ENCODE peak calls at places on chromosome 9, in four cellular contexts. W, B, N and X are unnamed samples.

GRCh38 chr9:91949946-91950664 is at the start of gene ROR2:
- DNase-seq in W (peak), B (peak), N (peak), X (peak)

GRCh38 chr9:16069671-16070586 is 517.1 kb downstream of the CCDC171 start:
- DNase-seq in W (no peak), B (no peak), N (no peak), X (no peak)

GRCh38 chr9:78235296-78235770 is 542 bp upstream of the CEP78 start:
- DNase-seq in W (peak), B (no peak), N (no peak), X (no peak)

GRCh38 chr9:13787234-13787833 is 507.8 kb upstream of the MPDZ start:
- DNase-seq in W (no peak), B (no peak), N (no peak), X (no peak)

GRCh38 chr9:118882674-118883073 is 486.6 kb downstream of the BRINP1 start:
- DNase-seq in W (no peak), B (no peak), N (no peak), X (no peak)

GRCh38 chr9:124462739-124463138 is 12.5 kb downstream of the ADGRD2 start:
- DNase-seq in W (no peak), B (no peak), N (no peak), X (no peak)

GRCh38 chr9:69809304-69809863 is 11.2 kb upstream of the CFAP95 start:
- DNase-seq in W (no peak), B (no peak), N (no peak), X (no peak)

GRCh38 chr9:134556531-134557068 is 85.0 kb upstream of the COL5A1 start:
- DNase-seq in W (no peak), B (no peak), N (peak), X (no peak)

GRCh38 chr9:131179561-131180219 is 54.3 kb downstream of the NUP214 start:
- DNase-seq in W (no peak), B (no peak), N (no peak), X (no peak)

GRCh38 chr9:107044872-107045271 is 181.9 kb downstream of the ZNF462 start:
- DNase-seq in W (no peak), B (peak), N (no peak), X (no peak)

GRCh38 chr9:33346564-33346963 is 55.8 kb downstream of the AQP7 start:
- DNase-seq in W (no peak), B (no peak), N (no peak), X (no peak)

GRCh38 chr9:130846487-130847305 is 11.6 kb downstream of the ABL1 start:
- DNase-seq in W (peak), B (no peak), N (peak), X (peak)

GRCh38 chr9:133709716-133710571 is 28.2 kb downstream of the SARDH start:
- DNase-seq in W (no peak), B (no peak), N (peak), X (no peak)

GRCh38 chr9:83130541-83130940 is 67.6 kb upstream of the RASEF start:
- DNase-seq in W (peak), B (no peak), N (no peak), X (no peak)

GRCh38 chr9:119675951-119676350 is 306.7 kb upstream of the BRINP1 start:
- DNase-seq in W (no peak), B (no peak), N (no peak), X (no peak)

GRCh38 chr9:105007143-105007542 is 79.2 kb upstream of the ABCA1 start:
- DNase-seq in W (peak), B (peak), N (no peak), X (no peak)

GRCh38 chr9:35518212-35518917 is 28.5 kb downstream of the RUSC2 start:
- DNase-seq in W (peak), B (no peak), N (no peak), X (peak)

GRCh38 chr9:115263731-115264130 is 145.8 kb upstream of the TNC start:
- DNase-seq in W (no peak), B (no peak), N (no peak), X (no peak)

GRCh38 chr9:21326526-21327139 is 8.6 kb downstream of the KLHL9 start:
- DNase-seq in W (peak), B (no peak), N (no peak), X (no peak)

GRCh38 chr9:79695531-79696218 is 123.9 kb downstream of the TLE4 start:
- DNase-seq in W (no peak), B (peak), N (no peak), X (no peak)

DNA sequence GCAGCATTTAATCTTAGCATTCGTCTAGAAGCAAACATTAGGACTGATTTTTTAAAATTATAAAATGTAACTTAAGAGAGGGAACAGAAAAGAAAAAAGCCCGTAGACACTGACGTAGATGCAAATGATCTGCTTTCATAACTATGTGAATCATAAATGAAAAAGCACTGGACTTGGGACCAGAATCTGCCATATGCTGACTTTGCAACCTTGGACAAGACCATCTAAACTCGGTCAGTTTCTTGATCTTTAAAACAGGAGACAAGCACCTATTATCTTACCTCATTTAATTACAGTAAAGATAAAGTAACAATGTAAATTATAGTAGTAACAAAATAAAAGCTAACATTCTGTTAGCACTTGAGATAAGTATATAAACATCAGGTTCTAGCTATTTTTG is 20.0 kb downstream of the FBXW2 start:
- DNase-seq in W (no peak), B (no peak), N (no peak), X (no peak)
- TF ChIP-seq CTCF in W (no peak), B (no peak), N (no peak), X (no peak)

GRCh38 chr9:95480346-95480745 is 36.4 kb downstream of the PTCH1 start:
- DNase-seq in W (no peak), B (no peak), N (no peak), X (no peak)

GRCh38 chr9:95483431-95483830 is 33.3 kb downstream of the PTCH1 start:
- DNase-seq in W (no peak), B (no peak), N (no peak), X (no peak)

GRCh38 chr9:95484225-95484624 is 32.5 kb downstream of the PTCH1 start:
- DNase-seq in W (no peak), B (no peak), N (no peak), X (no peak)

GRCh38 chr9:95477885-95478790 is 38.6 kb downstream of the PTCH1 start:
- DNase-seq in W (no peak), B (no peak), N (no peak), X (no peak)

DNA sequence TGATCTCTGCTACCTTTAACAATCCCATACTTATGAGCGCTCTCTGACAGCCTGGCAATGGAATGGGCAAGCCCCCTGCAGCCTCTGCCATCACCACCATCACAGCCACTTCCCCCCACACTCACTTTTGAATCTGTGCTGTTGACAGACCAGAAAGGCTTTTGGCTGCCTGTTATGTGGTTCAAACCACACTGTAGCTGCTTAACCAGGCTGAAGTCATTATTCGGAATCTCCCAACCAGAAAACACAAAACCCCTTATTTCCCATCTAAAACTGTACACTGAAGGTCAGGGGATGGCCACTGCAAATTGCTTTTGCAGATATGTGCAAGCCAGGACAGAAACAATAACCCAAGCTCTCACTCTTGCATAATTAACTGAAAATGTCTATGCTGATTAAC is 35.8 kb downstream of the PTCH1 start:
- DNase-seq in W (no peak), B (no peak), N (no peak), X (no peak)
- TF ChIP-seq EP300 in W (no peak), B (no peak), N (no peak), X (no peak)

DNA sequence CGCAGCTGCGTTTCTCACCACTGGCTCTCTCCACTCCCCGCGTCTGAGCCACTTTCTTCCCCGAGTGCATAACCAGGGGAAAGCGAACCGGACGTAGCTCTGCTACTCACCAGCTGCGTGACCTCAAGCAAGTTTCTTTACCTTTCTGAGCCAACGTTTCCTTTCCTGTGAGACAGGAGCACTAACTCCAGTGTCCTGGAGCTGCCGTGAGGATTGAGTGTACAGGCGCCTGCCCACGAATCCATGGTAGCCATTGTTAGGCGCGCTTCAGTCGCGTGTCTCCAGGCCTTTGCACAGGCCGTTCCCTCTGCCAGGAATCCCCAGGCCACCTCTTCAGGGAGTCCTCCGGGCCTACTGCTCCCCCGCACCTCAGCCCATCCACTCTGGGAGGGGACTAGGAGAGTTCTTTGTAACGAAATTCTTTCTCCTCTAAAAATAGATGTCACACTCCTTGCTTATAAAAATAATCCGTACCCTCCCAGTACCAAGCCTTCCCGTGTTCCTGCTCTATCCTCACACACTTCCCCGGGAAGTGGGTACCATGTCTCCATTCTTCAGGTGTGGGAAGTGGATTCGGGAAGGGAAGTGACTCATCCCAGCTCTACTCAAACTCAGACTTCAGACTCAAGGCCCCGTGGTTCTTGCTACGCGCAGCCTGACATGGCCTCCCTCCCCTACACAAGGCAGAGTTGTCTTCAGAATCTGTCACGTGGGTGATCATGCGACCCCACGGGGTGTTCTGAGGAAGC is 16.2 kb upstream of the CRB2 start:
- DNase-seq in W (no peak), B (peak), N (no peak), X (no peak)
- TF ChIP-seq POLR2A in W (no peak), B (no peak), N (no peak), X (no peak)

DNA sequence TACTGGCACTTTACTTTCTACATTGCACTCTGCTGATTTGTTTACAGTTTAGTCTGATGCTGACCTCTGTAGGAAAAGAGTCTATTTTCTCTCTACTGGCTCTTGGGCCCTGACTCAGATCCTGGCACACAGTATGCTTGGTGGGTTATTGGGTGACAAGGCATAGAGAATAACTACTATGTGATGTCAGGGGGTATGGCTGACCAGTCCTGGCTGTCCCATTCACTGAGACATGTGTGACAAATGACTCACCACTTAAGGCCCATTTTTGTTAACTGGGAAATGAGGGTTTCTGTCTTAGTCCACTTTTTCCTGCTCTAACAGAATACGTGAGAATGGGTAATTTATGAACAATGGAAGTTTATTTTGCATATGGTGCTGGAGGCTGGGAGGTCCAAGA is 66.4 kb downstream of the DAPK1 start:
- DNase-seq in W (no peak), B (no peak), N (no peak), X (no peak)
- TF ChIP-seq CTCF in W (no peak), B (no peak), N (no peak), X (no peak)

GRCh38 chr9:120942186-120943001 is 15.8 kb upstream of the TRAF1 start:
- DNase-seq in W (no peak), B (no peak), N (no peak), X (no peak)
- TF ChIP-seq EP300 in W (no peak), B (no peak), N (no peak), X (peak)

DNA sequence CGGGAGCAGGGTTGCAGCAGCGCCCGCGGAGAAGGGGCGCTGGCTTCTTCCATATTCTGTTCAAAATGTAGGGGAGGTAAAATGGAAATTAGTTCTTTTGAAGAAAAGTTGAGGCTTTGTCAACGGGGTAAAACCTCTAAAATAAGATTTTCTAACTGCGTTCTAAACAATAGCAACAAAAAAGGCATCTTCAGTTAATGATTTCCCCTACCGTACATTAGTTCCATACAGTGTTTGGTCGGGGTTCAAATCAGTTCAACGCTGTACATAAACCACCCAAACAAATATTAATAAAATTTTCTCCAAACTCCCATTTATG is 343 bp upstream of the FANCC start:
- DNase-seq in W (no peak), B (no peak), N (no peak), X (no peak)
- TF ChIP-seq POLR2A in W (no peak), B (no peak), N (no peak), X (no peak)